ENCODE peak calls at places on chromosomes 13 and 19, in ten cellular contexts. E is hepatocyte, O is RWPE2, B is thoracic aorta, N is IMR-90, K is tibial nerve, Y is H1, U is heart right ventricle, C is A549, V is psoas muscle. D is an unnamed sample. For H3K4me1, the result is how much of the 10 kb centered on the place peaks cover.

GRCh38 chr19:16940626-16941025 is 51.8 kb downstream of the F2RL3 start:
- DNase-seq in E (no peak), O (no peak), B (no peak), N (no peak), K (no peak), Y (no peak), U (no peak), C (no peak), V (no peak), D (no peak)

GRCh38 chr13:33624740-33625139 is 193.2 kb upstream of the RFC3 start:
- DNase-seq in E (no peak), O (no peak), B (no peak), N (no peak), K (no peak), Y (no peak), U (no peak), C (no peak), V (no peak), D (no peak)

GRCh38 chr13:31191748-31192147 is 8.0 kb upstream of the B3GLCT start:
- DNase-seq in E (no peak), O (no peak), B (no peak), N (no peak), K (no peak), Y (no peak), U (no peak), C (no peak), V (no peak), D (peak)

GRCh38 chr19:8512115-8512967 is 1.6 kb downstream of the ZNF414 start:
- DNase-seq in E (no peak), O (no peak), B (no peak), N (no peak), K (no peak), Y (peak), U (no peak), C (peak), V (no peak), D (peak)

GRCh38 chr13:27969073-27969865 is at the start of gene CDX2:
- DNase-seq in E (peak), O (no peak), B (no peak), N (no peak), K (no peak), Y (no peak), U (no peak), C (no peak), V (no peak), D (peak)

GRCh38 chr19:58325623-58326022 is 1.2 kb upstream of the ZSCAN22 start:
- DNase-seq in E (no peak), O (no peak), B (no peak), N (peak), K (no peak), Y (no peak), U (no peak), C (no peak), V (no peak), D (no peak)

GRCh38 chr13:26561636-26562537 is 4.4 kb downstream of the WASF3 start:
- DNase-seq in E (peak), O (no peak), B (no peak), N (peak), K (no peak), Y (no peak), U (no peak), C (no peak), V (no peak), D (no peak)

GRCh38 chr19:3067549-3067948 is 5.3 kb upstream of the TLE5 start:
- DNase-seq in E (no peak), O (no peak), B (no peak), N (no peak), K (no peak), Y (no peak), U (no peak), C (no peak), V (no peak), D (no peak)

GRCh38 chr13:97878421-97879375 is 74.8 kb upstream of the IPO5 start:
- DNase-seq in E (no peak), O (no peak), B (no peak), N (peak), K (no peak), Y (no peak), U (no peak), C (no peak), V (no peak), D (no peak)

GRCh38 chr19:17486545-17486944 is 16.2 kb downstream of the SLC27A1 start:
- DNase-seq in E (no peak), O (no peak), B (no peak), N (no peak), K (no peak), Y (no peak), U (no peak), C (no peak), V (no peak), D (no peak)

GRCh38 chr19:10353793-10354391 is 14.5 kb upstream of the ICAM3 start:
- DNase-seq in E (peak), O (peak), B (no peak), N (peak), K (peak), Y (peak), U (peak), C (no peak), V (peak), D (peak)

GRCh38 chr19:34393629-34394028 is 10.6 kb upstream of the PDCD2L start:
- DNase-seq in E (no peak), O (no peak), B (no peak), N (no peak), K (no peak), Y (no peak), U (no peak), C (no peak), V (peak), D (no peak)

GRCh38 chr19:43966079-43966694 is 15.2 kb downstream of the ZNF221 start:
- DNase-seq in E (no peak), O (no peak), B (no peak), N (no peak), K (no peak), Y (no peak), U (no peak), C (no peak), V (no peak), D (no peak)

DNA sequence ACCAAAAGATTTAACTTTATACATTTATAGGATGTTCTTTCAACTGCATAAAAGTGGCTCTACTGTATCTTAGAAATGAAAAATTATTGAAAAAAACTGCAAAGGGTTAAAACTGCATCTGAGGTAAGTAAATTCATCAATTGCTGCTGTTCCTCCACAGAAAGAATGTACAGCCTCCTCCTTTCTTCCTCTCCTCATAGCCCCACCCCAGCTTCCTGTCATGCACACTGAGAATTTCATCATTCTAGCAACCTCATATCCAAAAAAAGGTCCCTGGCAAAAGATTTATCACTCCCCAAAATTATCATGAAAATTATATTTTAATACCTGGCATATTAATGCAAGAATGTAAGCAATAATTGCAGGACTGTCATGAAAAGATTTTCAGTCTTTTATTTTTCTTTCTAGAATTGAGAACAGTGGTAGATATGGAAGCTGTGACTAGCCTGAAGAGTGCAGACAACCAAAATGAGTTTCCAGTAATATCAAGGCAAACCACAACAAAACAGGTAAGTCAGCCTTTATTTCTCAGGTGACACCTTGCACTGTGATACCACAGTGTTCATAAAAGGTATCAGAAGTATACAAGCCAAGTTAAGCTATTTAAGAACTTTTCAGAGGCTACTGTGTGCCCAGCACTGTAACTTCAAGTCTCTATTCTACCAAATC is 110.8 kb downstream of the SUCLA2 start:
- DNase-seq in E (no peak), O (no peak), B (no peak), N (no peak), K (no peak), Y (no peak), U (no peak), C (no peak), V (no peak), D (no peak)
- TF ChIP-seq CTCF in E (no peak), O (no peak), B (no peak), N (no peak), K (no peak), Y (no peak), U (no peak), C (no peak), V (no peak), D (no peak)

DNA sequence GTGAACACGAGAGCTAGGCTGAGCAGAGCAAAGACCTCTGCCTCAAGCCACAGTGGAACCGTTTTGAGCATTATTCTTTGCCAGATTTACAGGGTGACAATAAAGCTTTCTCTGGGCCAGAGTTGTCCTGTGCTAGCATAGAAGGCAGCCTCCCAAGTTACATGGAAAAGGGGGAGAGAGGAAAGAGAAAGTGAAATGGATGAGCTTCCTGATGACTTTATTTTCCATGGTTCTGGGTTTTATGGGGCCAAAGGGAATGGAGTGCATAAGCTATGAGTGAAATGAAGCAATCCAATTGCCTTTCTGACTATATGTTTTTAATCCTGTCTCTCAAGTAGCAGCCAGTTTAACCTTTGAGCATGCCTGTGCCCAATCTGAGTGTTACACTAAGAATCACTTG is 428.4 kb downstream of the COG6 start:
- DNase-seq in E (no peak), O (no peak), B (no peak), N (no peak), K (no peak), Y (no peak), U (no peak), C (no peak), V (no peak), D (no peak)
- H3K4me1 ChIP-seq in E (under half), O (under half), B (under half), N (under half), K (under half), Y (under half), U (under half), C (under half), V (under half), D (under half)

GRCh38 chr13:100395698-100396373 is 192.8 kb downstream of the GGACT start:
- DNase-seq in E (no peak), O (no peak), B (no peak), N (no peak), K (no peak), Y (no peak), U (no peak), C (no peak), V (no peak), D (no peak)
- H3K4me3 ChIP-seq in E (no peak), O (no peak), B (no peak), N (no peak), K (no peak), Y (no peak), U (no peak), C (no peak), V (no peak), D (no peak)

GRCh38 chr13:90869580-90869979 is 477.9 kb upstream of the MIR17HG start:
- DNase-seq in E (no peak), O (no peak), B (no peak), N (no peak), K (no peak), Y (no peak), U (no peak), C (no peak), V (no peak), D (no peak)

GRCh38 chr13:90868321-90868920 is 479.1 kb upstream of the MIR17HG start:
- DNase-seq in E (peak), O (no peak), B (no peak), N (peak), K (no peak), Y (no peak), U (no peak), C (no peak), V (no peak), D (peak)

GRCh38 chr13:90872491-90873025 is 474.9 kb upstream of the MIR17HG start:
- DNase-seq in E (no peak), O (no peak), B (no peak), N (no peak), K (no peak), Y (no peak), U (no peak), C (no peak), V (no peak), D (no peak)

DNA sequence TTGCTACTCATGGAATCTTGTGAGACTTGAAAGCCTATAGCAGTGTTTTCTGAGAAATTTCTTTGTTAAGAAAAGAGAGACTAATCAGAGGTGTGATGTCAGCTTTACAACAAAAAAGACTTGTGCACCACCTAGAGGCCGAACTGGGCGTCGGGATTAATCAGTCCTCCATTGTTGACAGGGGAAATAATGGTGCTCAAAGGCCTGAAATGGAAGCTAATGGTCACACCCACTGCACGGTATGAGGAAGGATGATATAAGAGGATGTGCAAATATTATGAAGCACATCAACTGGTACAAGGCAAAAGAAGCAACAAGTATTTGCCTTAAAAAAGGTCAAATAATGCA is 480.2 kb upstream of the MIR17HG start:
- DNase-seq in E (peak), O (no peak), B (peak), N (peak), K (peak), Y (peak), U (peak), C (peak), V (peak), D (peak)
- TF ChIP-seq CTCF in E (peak), O (peak), B (peak), N (peak), K (peak), Y (peak), U (peak), C (peak), V (peak), D (peak)

DNA sequence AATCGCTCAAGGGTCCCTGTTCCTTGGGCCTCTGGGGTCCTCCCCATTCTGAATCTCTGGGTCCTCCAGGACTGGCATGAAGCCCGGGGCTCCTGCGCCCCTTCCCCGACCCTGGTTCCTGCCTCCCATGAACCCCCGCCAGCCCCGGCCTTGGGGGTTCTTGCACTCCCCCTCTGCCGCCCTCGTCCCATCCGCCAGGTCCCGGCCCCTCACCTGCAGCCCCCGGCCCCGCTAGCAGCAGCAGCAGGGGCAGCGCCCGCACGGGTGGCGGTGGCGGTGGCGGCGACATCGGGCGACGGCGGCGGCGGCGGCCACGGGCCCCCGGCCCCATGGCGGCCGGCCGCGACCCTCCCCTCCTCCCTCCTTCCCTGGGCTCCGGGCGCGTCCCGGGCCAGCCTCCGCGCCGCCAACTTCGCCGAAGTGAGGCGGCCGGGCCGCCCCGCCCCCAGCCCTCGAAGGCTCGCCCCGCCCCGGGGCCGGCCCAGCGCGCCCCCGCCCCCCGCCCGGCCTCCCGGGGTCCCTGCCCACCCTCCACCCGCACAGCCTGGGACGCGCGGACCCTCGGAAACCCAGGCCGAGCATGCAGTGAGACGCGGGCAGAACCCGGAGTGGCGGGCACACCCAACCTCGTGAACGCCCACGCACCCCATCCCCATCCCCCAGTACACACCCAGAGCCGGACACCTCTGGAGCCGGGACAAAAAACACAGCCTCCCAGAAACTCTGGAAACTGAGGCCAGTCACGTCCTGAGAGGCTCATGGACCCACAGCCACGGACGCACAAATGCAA is at the start of gene NOTCH3:
- DNase-seq in E (peak), O (no peak), B (no peak), N (no peak), K (no peak), Y (no peak), U (peak), C (no peak), V (no peak), D (peak)
- H3K4me1 ChIP-seq in E (under half), O (under half), B (under half), N (under half), K (under half), Y (under half), U (under half), C (under half), V (under half), D (under half)

GRCh38 chr13:106529415-106530208 is 5.8 kb downstream of the EFNB2 start:
- DNase-seq in E (no peak), O (no peak), B (no peak), N (no peak), K (no peak), Y (no peak), U (no peak), C (no peak), V (no peak), D (no peak)
- H3K4me3 ChIP-seq in E (no peak), O (no peak), B (peak), N (no peak), K (no peak), Y (no peak), U (peak), C (no peak), V (peak), D (no peak)

GRCh38 chr19:45451181-45451849 is 16.5 kb upstream of the FOSB start:
- DNase-seq in E (peak), O (no peak), B (no peak), N (peak), K (no peak), Y (no peak), U (no peak), C (no peak), V (peak), D (peak)
- TF ChIP-seq CTCF in E (no peak), O (no peak), B (no peak), N (no peak), K (no peak), Y (no peak), U (no peak), C (no peak), V (no peak), D (no peak)

DNA sequence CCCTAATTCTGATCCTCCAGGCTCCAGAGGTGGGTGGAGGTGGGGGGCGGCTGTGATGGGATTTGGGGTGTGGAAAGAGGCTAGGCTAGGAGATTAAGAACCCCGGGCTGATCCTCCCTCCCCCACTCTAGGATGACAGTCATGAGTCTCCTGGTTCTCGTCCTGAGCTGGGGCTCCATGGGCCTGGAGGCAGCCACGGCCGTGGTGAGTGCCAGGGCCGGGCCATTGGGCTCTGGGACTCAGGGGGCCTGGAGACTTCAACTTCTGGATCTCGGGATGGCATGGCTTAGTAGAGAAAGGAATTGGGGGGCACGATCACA is 13.9 kb downstream of the TTYH1 start:
- DNase-seq in E (no peak), O (no peak), B (no peak), N (no peak), K (no peak), Y (no peak), U (no peak), C (no peak), V (no peak), D (no peak)
- H3K4me1 ChIP-seq in E (under half), O (under half), B (under half), N (under half), K (under half), Y (under half), U (under half), C (under half), V (under half), D (under half)